ENCODE peak calls at places on chromosomes 7 and 10, in eight cellular contexts. N is HCEC 1CT; B is cardiac muscle cell; G is cerebellum; D is amniotic stem cell; V is H54; M is fibroblast of pulmonary artery; U is naive thymus-derived CD8-positive, alpha-beta T cell. A is an unnamed sample.

GRCh38 chr10:22183771-22184466 is 33.9 kb downstream of the EBLN1 start:
- DNase-seq in N (peak), B (peak), G (no peak), D (no peak), V (no peak), M (peak), U (no peak), A (no peak)

GRCh38 chr10:22649977-22650376 is 64.4 kb downstream of the PIP4K2A start:
- DNase-seq in N (no peak), B (no peak), G (no peak), D (no peak), V (no peak), M (no peak), U (no peak), A (no peak)

GRCh38 chr10:72011976-72012512 is 47.8 kb downstream of the CHST3 start:
- DNase-seq in N (no peak), B (no peak), G (no peak), D (no peak), V (no peak), M (no peak), U (no peak), A (no peak)

GRCh38 chr7:104943502-104944343 is 70.3 kb upstream of the KMT2E start:
- DNase-seq in N (no peak), B (peak), G (no peak), D (no peak), V (no peak), M (peak), U (peak), A (peak)

GRCh38 chr7:85564861-85565630 is 378.2 kb upstream of the SEMA3D start:
- DNase-seq in N (no peak), B (peak), G (no peak), D (no peak), V (no peak), M (peak), U (no peak), A (no peak)

GRCh38 chr7:88331322-88331721 is 24.6 kb upstream of the STEAP4 start:
- DNase-seq in N (no peak), B (no peak), G (no peak), D (no peak), V (no peak), M (no peak), U (no peak), A (no peak)

GRCh38 chr7:22204312-22204711 is 152.6 kb downstream of the RAPGEF5 start:
- DNase-seq in N (no peak), B (no peak), G (no peak), D (no peak), V (no peak), M (no peak), U (no peak), A (no peak)

GRCh38 chr7:106260136-106260561 is 24.6 kb downstream of the NAMPT start:
- DNase-seq in N (no peak), B (no peak), G (no peak), D (no peak), V (no peak), M (no peak), U (no peak), A (no peak)

GRCh38 chr7:18902892-18903291 is 214.5 kb downstream of the TWIST1 start:
- DNase-seq in N (no peak), B (no peak), G (no peak), D (no peak), V (no peak), M (no peak), U (no peak), A (no peak)

GRCh38 chr7:33379891-33380525 is 250.6 kb downstream of the BBS9 start:
- DNase-seq in N (no peak), B (no peak), G (no peak), D (no peak), V (no peak), M (no peak), U (no peak), A (no peak)

GRCh38 chr10:75208177-75208576 is 2.4 kb upstream of the VDAC2 start:
- DNase-seq in N (peak), B (peak), G (no peak), D (peak), V (no peak), M (peak), U (no peak), A (no peak)

GRCh38 chr10:77279207-77279606 is 358.4 kb downstream of the KCNMA1 start:
- DNase-seq in N (no peak), B (peak), G (no peak), D (no peak), V (no peak), M (no peak), U (peak), A (peak)

GRCh38 chr10:60384708-60385398 is 4.8 kb downstream of the ANK3 start:
- DNase-seq in N (peak), B (peak), G (peak), D (peak), V (peak), M (peak), U (no peak), A (no peak)

GRCh38 chr7:97025983-97026704 is 1.5 kb upstream of the DLX5 start:
- DNase-seq in N (no peak), B (peak), G (no peak), D (no peak), V (no peak), M (peak), U (peak), A (no peak)

GRCh38 chr10:75773813-75774547 is 342.6 kb downstream of the LRMDA start:
- DNase-seq in N (no peak), B (no peak), G (no peak), D (no peak), V (no peak), M (no peak), U (no peak), A (no peak)

GRCh38 chr10:114920459-114920858 is 17.5 kb upstream of the TRUB1 start:
- DNase-seq in N (no peak), B (no peak), G (no peak), D (no peak), V (no peak), M (no peak), U (no peak), A (no peak)